ENCODE peak calls at places on chromosomes 4 and X, in nine cellular contexts. One of them, this sample, is unnamed.

GRCh38 chr4:58953575-58953974 is 1843.4 kb upstream of the IGFBP7 start:
- DNase-seq in PC-3: no peak
- DNase-seq in GM23248: no peak
- DNase-seq in GM23338: no peak
- DNase-seq in hepatocyte: no peak
- DNase-seq in OCI-LY7: no peak
- DNase-seq in HCT116: no peak
- DNase-seq in SK-N-SH: no peak
- DNase-seq in MM.1S: no peak
- DNase-seq in this sample: no peak

GRCh38 chr4:55393461-55394320 is 2.1 kb upstream of the TMEM165 start:
- DNase-seq in PC-3: peak
- DNase-seq in GM23248: peak
- DNase-seq in GM23338: no peak
- DNase-seq in hepatocyte: no peak
- DNase-seq in OCI-LY7: peak
- DNase-seq in HCT116: no peak
- DNase-seq in SK-N-SH: no peak
- DNase-seq in MM.1S: no peak
- DNase-seq in this sample: no peak

GRCh38 chr4:81523672-81524436 is 52.1 kb upstream of the RASGEF1B start:
- DNase-seq in PC-3: no peak
- DNase-seq in GM23248: no peak
- DNase-seq in GM23338: no peak
- DNase-seq in hepatocyte: no peak
- DNase-seq in OCI-LY7: no peak
- DNase-seq in HCT116: no peak
- DNase-seq in SK-N-SH: no peak
- DNase-seq in MM.1S: no peak
- DNase-seq in this sample: peak

GRCh38 chr4:89204624-89205023 is 93.3 kb downstream of the TIGD2 start:
- DNase-seq in PC-3: peak
- DNase-seq in GM23248: peak
- DNase-seq in GM23338: no peak
- DNase-seq in hepatocyte: no peak
- DNase-seq in OCI-LY7: no peak
- DNase-seq in HCT116: no peak
- DNase-seq in SK-N-SH: no peak
- DNase-seq in MM.1S: no peak
- DNase-seq in this sample: no peak

GRCh38 chr4:140152760-140153418 is 1.1 kb downstream of the MAML3 start:
- DNase-seq in PC-3: peak
- DNase-seq in GM23248: peak
- DNase-seq in GM23338: peak
- DNase-seq in hepatocyte: peak
- DNase-seq in OCI-LY7: peak
- DNase-seq in HCT116: no peak
- DNase-seq in SK-N-SH: peak
- DNase-seq in MM.1S: peak
- DNase-seq in this sample: peak

GRCh38 chr4:122898370-122899150 is 23.8 kb downstream of the NUDT6 start:
- DNase-seq in PC-3: peak
- DNase-seq in GM23248: peak
- DNase-seq in GM23338: no peak
- DNase-seq in hepatocyte: no peak
- DNase-seq in OCI-LY7: no peak
- DNase-seq in HCT116: peak
- DNase-seq in SK-N-SH: no peak
- DNase-seq in MM.1S: no peak
- DNase-seq in this sample: no peak

GRCh38 chr4:117085185-117085701 is at the start of gene TRAM1L1:
- DNase-seq in PC-3: peak
- DNase-seq in GM23248: peak
- DNase-seq in GM23338: peak
- DNase-seq in hepatocyte: peak
- DNase-seq in OCI-LY7: no peak
- DNase-seq in HCT116: no peak
- DNase-seq in SK-N-SH: peak
- DNase-seq in MM.1S: no peak
- DNase-seq in this sample: peak

GRCh38 chr4:165378763-165379631 is at the start of gene CPE:
- DNase-seq in PC-3: peak
- DNase-seq in GM23248: peak
- DNase-seq in GM23338: peak
- DNase-seq in hepatocyte: peak
- DNase-seq in OCI-LY7: no peak
- DNase-seq in HCT116: peak
- DNase-seq in SK-N-SH: peak
- DNase-seq in MM.1S: peak
- DNase-seq in this sample: peak

GRCh38 chr4:83618991-83619390 is 83.1 kb downstream of the GPAT3 start:
- DNase-seq in PC-3: peak
- DNase-seq in GM23248: peak
- DNase-seq in GM23338: no peak
- DNase-seq in hepatocyte: no peak
- DNase-seq in OCI-LY7: no peak
- DNase-seq in HCT116: no peak
- DNase-seq in SK-N-SH: no peak
- DNase-seq in MM.1S: no peak
- DNase-seq in this sample: no peak

GRCh38 chrX:76148753-76149152 is 24.1 kb upstream of the PBDC1 start:
- DNase-seq in PC-3: peak
- DNase-seq in GM23248: peak
- DNase-seq in GM23338: peak
- DNase-seq in hepatocyte: peak
- DNase-seq in OCI-LY7: peak
- DNase-seq in HCT116: no peak
- DNase-seq in SK-N-SH: no peak
- DNase-seq in MM.1S: peak
- DNase-seq in this sample: peak

GRCh38 chr4:112633477-112634235 is 3.1 kb downstream of the ZGRF1 start:
- DNase-seq in PC-3: peak
- DNase-seq in GM23248: peak
- DNase-seq in GM23338: peak
- DNase-seq in hepatocyte: peak
- DNase-seq in OCI-LY7: peak
- DNase-seq in HCT116: peak
- DNase-seq in SK-N-SH: peak
- DNase-seq in MM.1S: peak
- DNase-seq in this sample: peak

GRCh38 chr4:71186566-71187398 is 152.0 kb upstream of the SLC4A4 start:
- DNase-seq in PC-3: peak
- DNase-seq in GM23248: peak
- DNase-seq in GM23338: peak
- DNase-seq in hepatocyte: peak
- DNase-seq in OCI-LY7: no peak
- DNase-seq in HCT116: no peak
- DNase-seq in SK-N-SH: peak
- DNase-seq in MM.1S: peak
- DNase-seq in this sample: peak

GRCh38 chr4:71187399-71188196 is 151.2 kb upstream of the SLC4A4 start:
- DNase-seq in PC-3: peak
- DNase-seq in GM23248: peak
- DNase-seq in GM23338: no peak
- DNase-seq in hepatocyte: peak
- DNase-seq in OCI-LY7: no peak
- DNase-seq in HCT116: no peak
- DNase-seq in SK-N-SH: no peak
- DNase-seq in MM.1S: no peak
- DNase-seq in this sample: peak

GRCh38 chr4:71181332-71181731 is 157.5 kb upstream of the SLC4A4 start:
- DNase-seq in PC-3: no peak
- DNase-seq in GM23248: peak
- DNase-seq in GM23338: no peak
- DNase-seq in hepatocyte: no peak
- DNase-seq in OCI-LY7: no peak
- DNase-seq in HCT116: no peak
- DNase-seq in SK-N-SH: no peak
- DNase-seq in MM.1S: no peak
- DNase-seq in this sample: no peak

GRCh38 chr4:71186257-71186565 is 152.6 kb upstream of the SLC4A4 start:
- DNase-seq in PC-3: no peak
- DNase-seq in GM23248: no peak
- DNase-seq in GM23338: no peak
- DNase-seq in hepatocyte: no peak
- DNase-seq in OCI-LY7: no peak
- DNase-seq in HCT116: no peak
- DNase-seq in SK-N-SH: no peak
- DNase-seq in MM.1S: no peak
- DNase-seq in this sample: no peak

DNA sequence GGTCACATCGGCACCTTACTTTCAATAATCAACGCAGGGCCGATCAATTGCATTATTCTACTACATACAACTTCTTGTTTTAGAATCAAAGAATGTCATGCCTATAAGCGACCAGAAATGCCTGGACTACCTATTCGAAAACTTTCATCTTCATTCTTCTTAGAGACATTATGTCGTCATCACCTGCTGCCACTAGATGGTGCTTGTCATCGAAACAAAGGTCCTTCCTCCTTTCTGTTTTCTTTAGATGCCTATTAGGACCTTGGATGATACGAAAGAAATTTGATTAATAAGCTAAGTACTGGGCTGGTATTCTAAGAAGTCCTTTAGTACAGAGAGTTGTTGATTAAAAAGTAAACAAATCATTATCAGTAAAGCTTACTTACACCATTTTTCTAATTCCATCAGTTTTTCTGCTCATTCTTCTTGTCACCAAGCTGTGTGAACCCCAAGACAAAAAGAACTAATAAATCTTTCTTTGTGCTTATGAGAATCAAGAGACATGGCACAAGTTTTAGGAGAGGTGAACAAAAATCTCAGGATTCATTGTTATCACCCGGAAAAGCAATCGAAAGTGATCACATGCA is 154.5 kb upstream of the SLC4A4 start:
- DNase-seq in PC-3: peak
- DNase-seq in GM23248: peak
- DNase-seq in GM23338: peak
- DNase-seq in hepatocyte: peak
- DNase-seq in OCI-LY7: peak
- DNase-seq in HCT116: peak
- DNase-seq in SK-N-SH: peak
- DNase-seq in MM.1S: peak
- DNase-seq in this sample: peak
- TF ChIP-seq EZH2phosphoT487 in PC-3: no peak
- TF ChIP-seq EZH2phosphoT487 in GM23248: no peak
- TF ChIP-seq EZH2phosphoT487 in GM23338: no peak
- TF ChIP-seq EZH2phosphoT487 in hepatocyte: no peak
- TF ChIP-seq EZH2phosphoT487 in OCI-LY7: no peak
- TF ChIP-seq EZH2phosphoT487 in HCT116: no peak
- TF ChIP-seq EZH2phosphoT487 in SK-N-SH: no peak
- TF ChIP-seq EZH2phosphoT487 in MM.1S: no peak
- TF ChIP-seq EZH2phosphoT487 in this sample: no peak

GRCh38 chrX:154531626-154532025 is 15.0 kb downstream of the G6PD start:
- DNase-seq in PC-3: no peak
- DNase-seq in GM23248: peak
- DNase-seq in GM23338: no peak
- DNase-seq in hepatocyte: peak
- DNase-seq in OCI-LY7: no peak
- DNase-seq in HCT116: no peak
- DNase-seq in SK-N-SH: no peak
- DNase-seq in MM.1S: no peak
- DNase-seq in this sample: no peak
- H3K27ac ChIP-seq in PC-3: no peak
- H3K27ac ChIP-seq in GM23248: no peak
- H3K27ac ChIP-seq in GM23338: no peak
- H3K27ac ChIP-seq in hepatocyte: no peak
- H3K27ac ChIP-seq in OCI-LY7: no peak
- H3K27ac ChIP-seq in HCT116: no peak
- H3K27ac ChIP-seq in SK-N-SH: peak
- H3K27ac ChIP-seq in MM.1S: no peak
- H3K27ac ChIP-seq in this sample: no peak

GRCh38 chr4:24561438-24562139 is 22.8 kb downstream of the DHX15 start:
- DNase-seq in PC-3: no peak
- DNase-seq in GM23248: no peak
- DNase-seq in GM23338: no peak
- DNase-seq in hepatocyte: no peak
- DNase-seq in OCI-LY7: no peak
- DNase-seq in HCT116: no peak
- DNase-seq in SK-N-SH: no peak
- DNase-seq in MM.1S: no peak
- DNase-seq in this sample: no peak

GRCh38 chr4:24560770-24561415 is 23.5 kb downstream of the DHX15 start:
- DNase-seq in PC-3: peak
- DNase-seq in GM23248: peak
- DNase-seq in GM23338: no peak
- DNase-seq in hepatocyte: no peak
- DNase-seq in OCI-LY7: no peak
- DNase-seq in HCT116: no peak
- DNase-seq in SK-N-SH: no peak
- DNase-seq in MM.1S: no peak
- DNase-seq in this sample: no peak

GRCh38 chr4:24559032-24559821 is 25.1 kb downstream of the DHX15 start:
- DNase-seq in PC-3: peak
- DNase-seq in GM23248: peak
- DNase-seq in GM23338: peak
- DNase-seq in hepatocyte: no peak
- DNase-seq in OCI-LY7: no peak
- DNase-seq in HCT116: no peak
- DNase-seq in SK-N-SH: no peak
- DNase-seq in MM.1S: no peak
- DNase-seq in this sample: no peak

GRCh38 chr4:24559889-24560288 is 24.5 kb downstream of the DHX15 start:
- DNase-seq in PC-3: no peak
- DNase-seq in GM23248: peak
- DNase-seq in GM23338: no peak
- DNase-seq in hepatocyte: no peak
- DNase-seq in OCI-LY7: no peak
- DNase-seq in HCT116: no peak
- DNase-seq in SK-N-SH: no peak
- DNase-seq in MM.1S: no peak
- DNase-seq in this sample: no peak

GRCh38 chr4:24557036-24558022 is 27.0 kb downstream of the DHX15 start:
- DNase-seq in PC-3: peak
- DNase-seq in GM23248: peak
- DNase-seq in GM23338: no peak
- DNase-seq in hepatocyte: peak
- DNase-seq in OCI-LY7: no peak
- DNase-seq in HCT116: peak
- DNase-seq in SK-N-SH: no peak
- DNase-seq in MM.1S: no peak
- DNase-seq in this sample: no peak
- TF ChIP-seq EZH2phosphoT487 in PC-3: no peak
- TF ChIP-seq EZH2phosphoT487 in GM23248: no peak
- TF ChIP-seq EZH2phosphoT487 in GM23338: no peak
- TF ChIP-seq EZH2phosphoT487 in hepatocyte: no peak
- TF ChIP-seq EZH2phosphoT487 in OCI-LY7: no peak
- TF ChIP-seq EZH2phosphoT487 in HCT116: no peak
- TF ChIP-seq EZH2phosphoT487 in SK-N-SH: no peak
- TF ChIP-seq EZH2phosphoT487 in MM.1S: no peak
- TF ChIP-seq EZH2phosphoT487 in this sample: no peak

DNA sequence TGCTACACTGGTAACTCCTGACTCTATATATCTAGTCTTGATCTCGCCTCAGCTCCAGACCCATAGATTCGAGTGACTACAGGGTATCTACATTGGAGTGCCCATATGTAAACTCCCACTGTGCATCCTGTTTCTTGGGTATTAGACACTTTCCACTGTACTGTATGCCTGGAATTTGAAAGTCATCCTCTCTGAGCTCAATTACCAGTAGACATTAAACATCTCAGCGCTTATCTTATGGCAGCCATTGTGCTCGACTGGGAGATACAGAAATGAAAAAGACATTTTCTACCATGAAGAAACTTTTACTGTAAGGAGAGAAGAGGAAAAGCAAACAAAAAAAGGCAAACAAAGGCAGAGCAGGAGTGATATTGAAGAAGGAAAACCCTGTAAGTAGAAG is 151.9 kb upstream of the JADE1 start:
- DNase-seq in PC-3: no peak
- DNase-seq in GM23248: no peak
- DNase-seq in GM23338: no peak
- DNase-seq in hepatocyte: no peak
- DNase-seq in OCI-LY7: no peak
- DNase-seq in HCT116: no peak
- DNase-seq in SK-N-SH: no peak
- DNase-seq in MM.1S: no peak
- DNase-seq in this sample: no peak
- H3K27ac ChIP-seq in PC-3: no peak
- H3K27ac ChIP-seq in GM23248: no peak
- H3K27ac ChIP-seq in GM23338: no peak
- H3K27ac ChIP-seq in hepatocyte: peak
- H3K27ac ChIP-seq in OCI-LY7: no peak
- H3K27ac ChIP-seq in HCT116: no peak
- H3K27ac ChIP-seq in SK-N-SH: no peak
- H3K27ac ChIP-seq in MM.1S: peak
- H3K27ac ChIP-seq in this sample: no peak

This sample was measured in neural progenitor cell.